ENCODE peak calls at places on chromosomes 2 and 18, in six cellular contexts. V is HFF-Myc, Q is HS-27A, Y is dermis blood vessel endothelial cell, L is NCI-H1105 treated with DMSO at 0.1 percent for 48 hours, M is AG04449. O is an unnamed sample.
A peak's percentile ranks its signal among the peaks of the same experiment; 100 is the strongest.

GRCh38 chr2:110820128-110820527 is 87.8 kb downstream of the ACOXL start:
- DNase-seq in V (no peak), Q (no peak), Y (no peak), L (no peak), M (no peak), O (no peak)

GRCh38 chr18:62175521-62175920 is 11.3 kb downstream of the PIGN start:
- DNase-seq in V (no peak), Q (no peak), Y (no peak), L (no peak), M (no peak), O (no peak)

GRCh38 chr2:71846669-71847291 is 300.9 kb downstream of the CYP26B1 start:
- DNase-seq in V (no peak), Q (no peak), Y (peak; percentile 70), L (no peak), M (no peak), O (peak; percentile 39)

GRCh38 chr18:78619854-78620253 is 359.8 kb upstream of the SALL3 start:
- DNase-seq in V (no peak), Q (no peak), Y (no peak), L (no peak), M (no peak), O (no peak)

GRCh38 chr2:203077458-203077857 is 62.8 kb downstream of the NBEAL1 start:
- DNase-seq in V (no peak), Q (no peak), Y (no peak), L (no peak), M (no peak), O (no peak)

GRCh38 chr2:31219131-31219969 is 2.0 kb upstream of the CAPN14 start:
- DNase-seq in V (no peak), Q (no peak), Y (no peak), L (no peak), M (no peak), O (no peak)

GRCh38 chr2:170814551-170815245 is 2.0 kb upstream of the GAD1 start:
- DNase-seq in V (no peak), Q (no peak), Y (no peak), L (peak; percentile 68), M (no peak), O (no peak)

GRCh38 chr2:67797801-67798535 is 264.8 kb downstream of the C1D start:
- DNase-seq in V (no peak), Q (no peak), Y (peak; percentile 39), L (peak; percentile 54), M (no peak), O (peak; percentile 32)

GRCh38 chr2:145022671-145023330 is 502.9 kb upstream of the ZEB2 start:
- DNase-seq in V (no peak), Q (no peak), Y (no peak), L (no peak), M (peak; percentile 79), O (no peak)

GRCh38 chr2:10133007-10133647 is 10.6 kb downstream of the RRM2 start:
- DNase-seq in V (no peak), Q (no peak), Y (no peak), L (no peak), M (no peak), O (no peak)

GRCh38 chr2:54274781-54275242 is 18.8 kb upstream of the TSPYL6 start:
- DNase-seq in V (no peak), Q (no peak), Y (no peak), L (no peak), M (peak; percentile 37), O (peak; percentile 8)

GRCh38 chr2:182980652-182981051 is 57.6 kb downstream of the NCKAP1 start:
- DNase-seq in V (no peak), Q (no peak), Y (no peak), L (no peak), M (no peak), O (no peak)

GRCh38 chr2:113283704-113284284 is 5.1 kb upstream of the PAX8 start:
- DNase-seq in V (peak; percentile 24), Q (peak; percentile 100), Y (peak; percentile 60), L (no peak), M (peak; percentile 75), O (peak; percentile 35)

GRCh38 chr18:61589724-61590065 is 256.5 kb downstream of the CDH20 start:
- DNase-seq in V (no peak), Q (no peak), Y (peak; percentile 78), L (no peak), M (no peak), O (no peak)

GRCh38 chr2:46648141-46648742 is 168.9 kb downstream of the TMEM247 start:
- DNase-seq in V (no peak), Q (no peak), Y (no peak), L (no peak), M (no peak), O (no peak)

GRCh38 chr2:88600038-88600465 is 27.2 kb downstream of the EIF2AK3 start:
- DNase-seq in V (peak; percentile 95), Q (peak; percentile 60), Y (peak; percentile 100), L (peak; percentile 2), M (peak; percentile 72), O (peak; percentile 99)

GRCh38 chr2:41913311-41913710 is 134.5 kb upstream of the PKDCC start:
- DNase-seq in V (no peak), Q (no peak), Y (no peak), L (no peak), M (no peak), O (no peak)

GRCh38 chr18:8548186-8548585 is 61.1 kb upstream of the RAB12 start:
- DNase-seq in V (no peak), Q (no peak), Y (no peak), L (no peak), M (peak; percentile 1), O (no peak)

GRCh38 chr18:78228974-78229373 is 750.6 kb upstream of the SALL3 start:
- DNase-seq in V (no peak), Q (no peak), Y (no peak), L (no peak), M (no peak), O (no peak)

GRCh38 chr2:160934263-160934662 is 226.0 kb upstream of the TANK start:
- DNase-seq in V (no peak), Q (no peak), Y (no peak), L (no peak), M (no peak), O (no peak)

GRCh38 chr2:145483854-145484253 is 963.9 kb upstream of the ZEB2 start:
- DNase-seq in V (no peak), Q (no peak), Y (no peak), L (no peak), M (no peak), O (no peak)

GRCh38 chr2:72619622-72620021 is 206.2 kb downstream of the EXOC6B start:
- DNase-seq in V (no peak), Q (no peak), Y (peak; percentile 7), L (no peak), M (no peak), O (no peak)

GRCh38 chr2:153870308-153870707 is 1.4 kb upstream of the GALNT13 start:
- DNase-seq in V (no peak), Q (no peak), Y (no peak), L (peak; percentile 45), M (no peak), O (no peak)

GRCh38 chr18:69558088-69558487 is 157.4 kb downstream of the DOK6 start:
- DNase-seq in V (no peak), Q (no peak), Y (no peak), L (no peak), M (no peak), O (no peak)

GRCh38 chr2:70560452-70560851 is 6.8 kb upstream of the TGFA start:
- DNase-seq in V (no peak), Q (no peak), Y (no peak), L (no peak), M (no peak), O (no peak)

GRCh38 chr2:239290618-239291504 is 110.0 kb downstream of the HDAC4 start:
- DNase-seq in V (no peak), Q (no peak), Y (no peak), L (peak; percentile 62), M (no peak), O (no peak)

GRCh38 chr2:64277101-64277849 is 133.1 kb upstream of the PELI1 start:
- DNase-seq in V (no peak), Q (no peak), Y (peak; percentile 46), L (no peak), M (no peak), O (no peak)

GRCh38 chr2:15205562-15205961 is 355.6 kb downstream of the NBAS start:
- DNase-seq in V (no peak), Q (no peak), Y (no peak), L (no peak), M (no peak), O (no peak)

GRCh38 chr2:237691200-237691907 is 64.0 kb downstream of the LRRFIP1 start:
- DNase-seq in V (no peak), Q (no peak), Y (peak; percentile 52), L (no peak), M (no peak), O (no peak)

O was measured in dermis microvascular lymphatic vessel endothelial cell.